ENCODE peak calls at places on chromosomes 6 and 20, in four cellular contexts. One of them, this sample, is unnamed.

GRCh38 chr6:35776364-35777215 is at the start of gene CLPSL2:
- DNase-seq in endothelial cell of umbilical vein: no peak
- DNase-seq in transverse colon: no peak
- DNase-seq in sigmoid colon: no peak
- DNase-seq in this sample: no peak

GRCh38 chr6:138013949-138014348 is 93.3 kb downstream of the PERP start:
- DNase-seq in endothelial cell of umbilical vein: no peak
- DNase-seq in transverse colon: no peak
- DNase-seq in sigmoid colon: no peak
- DNase-seq in this sample: peak; percentile 6

GRCh38 chr6:11780097-11780428 is 1.5 kb upstream of the ADTRP start:
- DNase-seq in endothelial cell of umbilical vein: no peak
- DNase-seq in transverse colon: no peak
- DNase-seq in sigmoid colon: no peak
- DNase-seq in this sample: no peak

GRCh38 chr6:40848038-40848437 is 191.0 kb downstream of the UNC5CL start:
- DNase-seq in endothelial cell of umbilical vein: no peak
- DNase-seq in transverse colon: peak; percentile 16
- DNase-seq in sigmoid colon: no peak
- DNase-seq in this sample: no peak

GRCh38 chr6:44820366-44821158 is 433.1 kb downstream of the CDC5L start:
- DNase-seq in endothelial cell of umbilical vein: no peak
- DNase-seq in transverse colon: no peak
- DNase-seq in sigmoid colon: no peak
- DNase-seq in this sample: no peak

GRCh38 chr6:7591770-7592169 is 1.8 kb downstream of the SNRNP48 start:
- DNase-seq in endothelial cell of umbilical vein: no peak
- DNase-seq in transverse colon: no peak
- DNase-seq in sigmoid colon: no peak
- DNase-seq in this sample: no peak

GRCh38 chr6:136225496-136225895 is 24.6 kb downstream of the MTFR2 start:
- DNase-seq in endothelial cell of umbilical vein: no peak
- DNase-seq in transverse colon: no peak
- DNase-seq in sigmoid colon: no peak
- DNase-seq in this sample: peak; percentile 32

GRCh38 chr6:41072836-41073202 is at the start of gene NFYA:
- DNase-seq in endothelial cell of umbilical vein: peak; percentile 100
- DNase-seq in transverse colon: peak; percentile 100
- DNase-seq in sigmoid colon: no peak
- DNase-seq in this sample: peak; percentile 100

GRCh38 chr6:3081965-3082364 is 13.7 kb downstream of the RIPK1 start:
- DNase-seq in endothelial cell of umbilical vein: no peak
- DNase-seq in transverse colon: no peak
- DNase-seq in sigmoid colon: no peak
- DNase-seq in this sample: no peak

GRCh38 chr20:9626357-9626756 is 112.0 kb downstream of the LAMP5 start:
- DNase-seq in endothelial cell of umbilical vein: no peak
- DNase-seq in transverse colon: no peak
- DNase-seq in sigmoid colon: no peak
- DNase-seq in this sample: no peak

GRCh38 chr6:139336488-139336887 is 38.0 kb downstream of the CITED2 start:
- DNase-seq in endothelial cell of umbilical vein: no peak
- DNase-seq in transverse colon: peak; percentile 26
- DNase-seq in sigmoid colon: no peak
- DNase-seq in this sample: no peak

GRCh38 chr6:162123797-162124196 is 603.8 kb downstream of the PRKN start:
- DNase-seq in endothelial cell of umbilical vein: no peak
- DNase-seq in transverse colon: no peak
- DNase-seq in sigmoid colon: no peak
- DNase-seq in this sample: no peak

GRCh38 chr6:18118330-18118729 is 4.1 kb downstream of the NHLRC1 start:
- DNase-seq in endothelial cell of umbilical vein: no peak
- DNase-seq in transverse colon: no peak
- DNase-seq in sigmoid colon: no peak
- DNase-seq in this sample: no peak

GRCh38 chr6:11213305-11214106 is 19.0 kb downstream of the NEDD9 start:
- DNase-seq in endothelial cell of umbilical vein: peak; percentile 86
- DNase-seq in transverse colon: no peak
- DNase-seq in sigmoid colon: no peak
- DNase-seq in this sample: no peak

GRCh38 chr20:17617868-17618672 is 48.2 kb downstream of the DSTN start:
- DNase-seq in endothelial cell of umbilical vein: no peak
- DNase-seq in transverse colon: peak; percentile 6
- DNase-seq in sigmoid colon: peak; percentile 72
- DNase-seq in this sample: no peak

GRCh38 chr6:137811121-137811911 is 55.7 kb upstream of the TNFAIP3 start:
- DNase-seq in endothelial cell of umbilical vein: peak; percentile 89
- DNase-seq in transverse colon: peak; percentile 82
- DNase-seq in sigmoid colon: peak; percentile 88
- DNase-seq in this sample: peak; percentile 42

GRCh38 chr6:8633762-8634161 is 198.4 kb upstream of the SLC35B3 start:
- DNase-seq in endothelial cell of umbilical vein: no peak
- DNase-seq in transverse colon: no peak
- DNase-seq in sigmoid colon: no peak
- DNase-seq in this sample: no peak

GRCh38 chr20:13613917-13614316 is 24.8 kb downstream of the TASP1 start:
- DNase-seq in endothelial cell of umbilical vein: peak; percentile 3
- DNase-seq in transverse colon: no peak
- DNase-seq in sigmoid colon: no peak
- DNase-seq in this sample: no peak

GRCh38 chr6:100105138-100105537 is 111.1 kb upstream of the MCHR2 start:
- DNase-seq in endothelial cell of umbilical vein: no peak
- DNase-seq in transverse colon: no peak
- DNase-seq in sigmoid colon: no peak
- DNase-seq in this sample: no peak

GRCh38 chr20:1225729-1226313 is at the start of gene RAD21L1:
- DNase-seq in endothelial cell of umbilical vein: peak; percentile 50
- DNase-seq in transverse colon: peak; percentile 85
- DNase-seq in sigmoid colon: peak; percentile 83
- DNase-seq in this sample: peak; percentile 93

GRCh38 chr6:10756085-10756484 is 8.5 kb downstream of the TMEM14B start:
- DNase-seq in endothelial cell of umbilical vein: no peak
- DNase-seq in transverse colon: no peak
- DNase-seq in sigmoid colon: no peak
- DNase-seq in this sample: no peak

GRCh38 chr6:113842165-113842564 is 15.0 kb upstream of the MARCKS start:
- DNase-seq in endothelial cell of umbilical vein: no peak
- DNase-seq in transverse colon: no peak
- DNase-seq in sigmoid colon: no peak
- DNase-seq in this sample: no peak

GRCh38 chr6:11851405-11851804 is 72.8 kb upstream of the ADTRP start:
- DNase-seq in endothelial cell of umbilical vein: no peak
- DNase-seq in transverse colon: no peak
- DNase-seq in sigmoid colon: no peak
- DNase-seq in this sample: no peak

GRCh38 chr6:44041461-44042260 is 85.6 kb downstream of the MRPL14 start:
- DNase-seq in endothelial cell of umbilical vein: peak; percentile 82
- DNase-seq in transverse colon: peak; percentile 34
- DNase-seq in sigmoid colon: peak; percentile 77
- DNase-seq in this sample: no peak

GRCh38 chr6:6379573-6379972 is 59.1 kb upstream of the F13A1 start:
- DNase-seq in endothelial cell of umbilical vein: no peak
- DNase-seq in transverse colon: no peak
- DNase-seq in sigmoid colon: no peak
- DNase-seq in this sample: no peak

GRCh38 chr6:129713806-129714338 is 3.9 kb upstream of the ARHGAP18 start:
- DNase-seq in endothelial cell of umbilical vein: peak; percentile 89
- DNase-seq in transverse colon: no peak
- DNase-seq in sigmoid colon: no peak
- DNase-seq in this sample: no peak

GRCh38 chr6:35359744-35360348 is 17.5 kb downstream of the PPARD start:
- DNase-seq in endothelial cell of umbilical vein: no peak
- DNase-seq in transverse colon: no peak
- DNase-seq in sigmoid colon: peak; percentile 83
- DNase-seq in this sample: no peak

GRCh38 chr20:49907405-49908257 is 7.7 kb downstream of the SPATA2 start:
- DNase-seq in endothelial cell of umbilical vein: no peak
- DNase-seq in transverse colon: no peak
- DNase-seq in sigmoid colon: no peak
- DNase-seq in this sample: no peak

GRCh38 chr6:65091561-65091960 is 615.5 kb downstream of the EYS start:
- DNase-seq in endothelial cell of umbilical vein: no peak
- DNase-seq in transverse colon: no peak
- DNase-seq in sigmoid colon: no peak
- DNase-seq in this sample: no peak

GRCh38 chr20:437787-438486 is 24.4 kb downstream of the TBC1D20 start:
- DNase-seq in endothelial cell of umbilical vein: peak; percentile 8
- DNase-seq in transverse colon: no peak
- DNase-seq in sigmoid colon: no peak
- DNase-seq in this sample: no peak

GRCh38 chr6:40798069-40798770 is 211.1 kb upstream of the LRFN2 start:
- DNase-seq in endothelial cell of umbilical vein: no peak
- DNase-seq in transverse colon: no peak
- DNase-seq in sigmoid colon: no peak
- DNase-seq in this sample: no peak

GRCh38 chr20:641516-641913 is 11.5 kb downstream of the SRXN1 start:
- DNase-seq in endothelial cell of umbilical vein: no peak
- DNase-seq in transverse colon: no peak
- DNase-seq in sigmoid colon: no peak
- DNase-seq in this sample: no peak

GRCh38 chr6:19838442-19839236 is 1.5 kb downstream of the ID4 start:
- DNase-seq in endothelial cell of umbilical vein: no peak
- DNase-seq in transverse colon: peak; percentile 32
- DNase-seq in sigmoid colon: peak; percentile 67
- DNase-seq in this sample: no peak

GRCh38 chr6:19835605-19836004 is 1.6 kb upstream of the ID4 start:
- DNase-seq in endothelial cell of umbilical vein: no peak
- DNase-seq in transverse colon: no peak
- DNase-seq in sigmoid colon: no peak
- DNase-seq in this sample: no peak

GRCh38 chr6:19837511-19838441 is 606 bp downstream of the ID4 start:
- DNase-seq in endothelial cell of umbilical vein: peak; percentile 6
- DNase-seq in transverse colon: peak; percentile 24
- DNase-seq in sigmoid colon: peak; percentile 68
- DNase-seq in this sample: peak; percentile 11

GRCh38 chr6:19834858-19835257 is 2.3 kb upstream of the ID4 start:
- DNase-seq in endothelial cell of umbilical vein: no peak
- DNase-seq in transverse colon: no peak
- DNase-seq in sigmoid colon: no peak
- DNase-seq in this sample: no peak

GRCh38 chr6:19836799-19837510 is at the start of gene ID4:
- DNase-seq in endothelial cell of umbilical vein: peak; percentile 18
- DNase-seq in transverse colon: peak; percentile 90
- DNase-seq in sigmoid colon: peak; percentile 98
- DNase-seq in this sample: no peak
- TF ChIP-seq POLR2A in endothelial cell of umbilical vein: no peak
- TF ChIP-seq POLR2A in transverse colon: peak; percentile 90
- TF ChIP-seq POLR2A in sigmoid colon: peak; percentile 79
- TF ChIP-seq POLR2A in this sample: no peak

GRCh38 chr6:39758905-39759605 is 33.1 kb upstream of the DAAM2 start:
- DNase-seq in endothelial cell of umbilical vein: no peak
- DNase-seq in transverse colon: no peak
- DNase-seq in sigmoid colon: no peak
- DNase-seq in this sample: no peak
- TF ChIP-seq POLR2A in endothelial cell of umbilical vein: no peak
- TF ChIP-seq POLR2A in transverse colon: no peak
- TF ChIP-seq POLR2A in sigmoid colon: no peak
- TF ChIP-seq POLR2A in this sample: no peak

DNA sequence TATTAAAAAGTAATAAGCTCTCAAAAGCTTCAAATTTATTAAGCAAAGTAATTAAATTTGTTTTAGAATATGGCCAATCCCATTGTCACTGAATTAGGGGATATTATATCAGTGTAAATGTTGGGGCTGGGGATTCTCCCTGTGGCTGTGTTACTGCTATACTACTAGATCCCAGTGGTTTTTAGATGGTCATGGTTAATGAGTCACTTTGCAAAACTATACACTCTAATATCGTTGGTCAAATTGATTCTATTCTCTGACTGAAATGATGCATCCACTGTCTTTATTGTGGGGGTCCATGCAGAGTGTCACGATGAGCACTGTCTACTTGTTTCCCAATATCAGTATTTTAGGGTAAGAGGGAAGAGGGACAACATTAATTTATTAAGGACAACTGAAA is 336.9 kb upstream of the PREP start:
- DNase-seq in endothelial cell of umbilical vein: no peak
- DNase-seq in transverse colon: no peak
- DNase-seq in sigmoid colon: no peak
- DNase-seq in this sample: no peak
- TF ChIP-seq POLR2A in endothelial cell of umbilical vein: no peak
- TF ChIP-seq POLR2A in transverse colon: no peak
- TF ChIP-seq POLR2A in sigmoid colon: no peak
- TF ChIP-seq POLR2A in this sample: no peak

GRCh38 chr20:22577515-22578220 is 6.7 kb downstream of the FOXA2 start:
- DNase-seq in endothelial cell of umbilical vein: no peak
- DNase-seq in transverse colon: peak; percentile 45
- DNase-seq in sigmoid colon: no peak
- DNase-seq in this sample: no peak

GRCh38 chr20:22578221-22579118 is 5.9 kb downstream of the FOXA2 start:
- DNase-seq in endothelial cell of umbilical vein: no peak
- DNase-seq in transverse colon: peak; percentile 22
- DNase-seq in sigmoid colon: no peak
- DNase-seq in this sample: no peak

GRCh38 chr20:22581437-22582385 is 2.7 kb downstream of the FOXA2 start:
- DNase-seq in endothelial cell of umbilical vein: no peak
- DNase-seq in transverse colon: no peak
- DNase-seq in sigmoid colon: no peak
- DNase-seq in this sample: no peak

GRCh38 chr20:22579119-22579427 is 5.3 kb downstream of the FOXA2 start:
- DNase-seq in endothelial cell of umbilical vein: no peak
- DNase-seq in transverse colon: no peak
- DNase-seq in sigmoid colon: no peak
- DNase-seq in this sample: no peak

GRCh38 chr20:22579711-22580697 is 4.4 kb downstream of the FOXA2 start:
- DNase-seq in endothelial cell of umbilical vein: no peak
- DNase-seq in transverse colon: no peak
- DNase-seq in sigmoid colon: no peak
- DNase-seq in this sample: no peak
- TF ChIP-seq POLR2A in endothelial cell of umbilical vein: no peak
- TF ChIP-seq POLR2A in transverse colon: no peak
- TF ChIP-seq POLR2A in sigmoid colon: no peak
- TF ChIP-seq POLR2A in this sample: no peak

GRCh38 chr20:23178806-23179205 is 92.7 kb upstream of the CD93 start:
- DNase-seq in endothelial cell of umbilical vein: peak; percentile 96
- DNase-seq in transverse colon: no peak
- DNase-seq in sigmoid colon: no peak
- DNase-seq in this sample: peak; percentile 62
- TF ChIP-seq POLR2A in endothelial cell of umbilical vein: peak; percentile 49
- TF ChIP-seq POLR2A in transverse colon: no peak
- TF ChIP-seq POLR2A in sigmoid colon: no peak
- TF ChIP-seq POLR2A in this sample: no peak

GRCh38 chr6:37576336-37576737 is 76.6 kb upstream of the CCDC167 start:
- DNase-seq in endothelial cell of umbilical vein: no peak
- DNase-seq in transverse colon: no peak
- DNase-seq in sigmoid colon: no peak
- DNase-seq in this sample: no peak
- TF ChIP-seq POLR2A in endothelial cell of umbilical vein: no peak
- TF ChIP-seq POLR2A in transverse colon: no peak
- TF ChIP-seq POLR2A in sigmoid colon: no peak
- TF ChIP-seq POLR2A in this sample: no peak